ENCODE peak calls at places on chromosomes 3 and 15, in nine cellular contexts. B is NCI-H460; R is aorta; G is activated CD4-positive, alpha-beta memory T cell treated with anti-CD3 and anti-CD28 coated beads for 36 hours; I is fibroblast of gingiva; A is A549; T is EL; K is AG08396; C is fibroblast of mammary gland. Y is an unnamed sample.

GRCh38 chr3:169026543-169027181 is 636.9 kb downstream of the MECOM start:
- DNase-seq in A (no peak), T (peak; percentile 92), G (no peak), B (no peak), C (peak; percentile 97), R (no peak), K (peak; percentile 43), I (peak; percentile 92), Y (peak; percentile 85)

GRCh38 chr15:64653757-64654156 is 121.6 kb downstream of the RBPMS2 start:
- DNase-seq in T (no peak), K (no peak), G (no peak), C (peak; percentile 46), R (no peak), B (no peak), I (peak; percentile 12), A (no peak), Y (no peak)

GRCh38 chr15:95919460-95919859 is 411.0 kb upstream of the NR2F2 start:
- DNase-seq in A (no peak), B (no peak), T (peak; percentile 9), C (peak; percentile 1), K (no peak), G (no peak), I (no peak), R (no peak), Y (no peak)

GRCh38 chr3:157469571-157470294 is 33.1 kb downstream of the PTX3 start:
- DNase-seq in A (no peak), I (peak; percentile 51), K (no peak), T (no peak), C (no peak), R (no peak), B (no peak), G (no peak), Y (no peak)

GRCh38 chr3:47802734-47803477 is at the start of gene DHX30:
- DNase-seq in A (peak; percentile 55), G (peak; percentile 90), I (peak; percentile 85), T (peak; percentile 85), K (peak; percentile 95), R (peak; percentile 96), B (peak; percentile 63), C (peak; percentile 78), Y (no peak)

GRCh38 chr3:189049458-189050231 is 122.1 kb upstream of the TPRG1 start:
- DNase-seq in C (no peak), I (no peak), K (no peak), R (no peak), A (no peak), B (no peak), G (peak; percentile 43), T (no peak), Y (no peak)

GRCh38 chr3:38137615-38138346 is 680 bp upstream of the MYD88 start:
- DNase-seq in K (no peak), A (no peak), C (no peak), B (no peak), G (peak; percentile 52), I (no peak), T (no peak), R (no peak), Y (no peak)

GRCh38 chr3:8464668-8465067 is 37.0 kb upstream of the LMCD1 start:
- DNase-seq in G (no peak), T (no peak), C (no peak), I (no peak), A (no peak), K (no peak), B (no peak), R (no peak), Y (no peak)

GRCh38 chr3:173891272-173892100 is 493.9 kb downstream of the NLGN1 start:
- DNase-seq in T (peak; percentile 14), A (no peak), K (no peak), C (peak; percentile 11), R (no peak), I (peak; percentile 6), B (no peak), G (no peak), Y (no peak)

GRCh38 chr15:69612112-69612511 is 159.5 kb downstream of the RPLP1 start:
- DNase-seq in K (no peak), C (no peak), T (no peak), I (no peak), B (no peak), R (no peak), A (no peak), G (no peak), Y (no peak)

GRCh38 chr3:127260416-127260815 is 27.4 kb downstream of the PRR20G start:
- DNase-seq in B (no peak), C (no peak), K (no peak), A (no peak), G (no peak), T (no peak), R (no peak), I (no peak), Y (no peak)

GRCh38 chr3:184380210-184380626 is 364 bp downstream of the CHRD start:
- DNase-seq in A (peak; percentile 31), T (peak; percentile 39), B (peak; percentile 20), C (peak; percentile 30), K (peak; percentile 87), G (peak; percentile 49), R (peak; percentile 93), I (peak; percentile 33), Y (no peak)

GRCh38 chr3:150721285-150722130 is 17.8 kb upstream of the ERICH6 start:
- DNase-seq in B (peak; percentile 42), A (peak; percentile 75), R (no peak), G (no peak), K (peak; percentile 43), I (peak; percentile 55), T (peak; percentile 57), C (peak; percentile 70), Y (peak; percentile 45)

GRCh38 chr15:75836953-75837321 is 6.3 kb upstream of the UBE2Q2 start:
- DNase-seq in I (peak; percentile 72), C (peak; percentile 88), T (peak; percentile 78), R (no peak), G (peak; percentile 82), K (peak; percentile 68), A (no peak), B (no peak), Y (no peak)

GRCh38 chr15:51947124-51947523 is 24.5 kb downstream of the LEO1 start:
- DNase-seq in K (no peak), R (no peak), A (no peak), C (peak; percentile 26), B (no peak), I (no peak), G (no peak), T (no peak), Y (no peak)

GRCh38 chr3:71210257-71211002 is 373.1 kb downstream of the FOXP1 start:
- DNase-seq in R (no peak), T (peak; percentile 49), G (no peak), B (no peak), C (peak; percentile 87), I (peak; percentile 81), K (peak; percentile 48), A (peak; percentile 25), Y (no peak)

GRCh38 chr3:16908006-16908405 is 23.3 kb downstream of the PLCL2 start:
- DNase-seq in G (no peak), T (no peak), I (no peak), K (no peak), R (no peak), A (no peak), C (no peak), B (no peak), Y (no peak)

GRCh38 chr3:163335429-163335828 is 1742.9 kb downstream of the SI start:
- DNase-seq in T (no peak), C (no peak), K (no peak), A (no peak), B (no peak), R (no peak), G (no peak), I (no peak), Y (no peak)

GRCh38 chr3:158748237-158748828 is 16.1 kb upstream of the RARRES1 start:
- DNase-seq in R (no peak), B (no peak), G (no peak), I (no peak), A (no peak), K (no peak), C (peak; percentile 40), T (no peak), Y (no peak)

GRCh38 chr3:48015451-48016182 is 599 bp downstream of the MAP4 start:
- DNase-seq in A (no peak), G (no peak), R (no peak), T (no peak), I (no peak), B (no peak), K (no peak), C (no peak), Y (no peak)

GRCh38 chr15:65595960-65596359 is 15.0 kb downstream of the INTS14 start:
- DNase-seq in G (no peak), T (no peak), I (no peak), C (peak; percentile 19), K (no peak), B (peak; percentile 11), R (no peak), A (peak; percentile 62), Y (no peak)

GRCh38 chr3:81425198-81425868 is 336.1 kb downstream of the GBE1 start:
- DNase-seq in K (no peak), A (no peak), I (no peak), C (peak; percentile 12), R (no peak), G (no peak), B (no peak), T (peak; percentile 45), Y (peak; percentile 72)

GRCh38 chr3:134369861-134370596 is 4.2 kb downstream of the AMOTL2 start:
- DNase-seq in C (no peak), K (no peak), R (peak; percentile 34), T (peak; percentile 39), G (no peak), I (no peak), A (no peak), B (no peak), Y (no peak)

GRCh38 chr3:3798641-3799113 is 554 bp upstream of the LRRN1 start:
- DNase-seq in R (peak; percentile 76), C (no peak), K (no peak), G (peak; percentile 43), B (no peak), T (no peak), A (no peak), I (no peak), Y (no peak)

GRCh38 chr3:129892486-129892856 is 1.0 kb downstream of the TMCC1 start:
- DNase-seq in R (no peak), T (no peak), C (no peak), K (no peak), G (peak; percentile 22), B (no peak), I (no peak), A (no peak), Y (no peak)

GRCh38 chr3:129022114-129022994 is 21.2 kb downstream of the EFCC1 start:
- DNase-seq in T (no peak), R (peak; percentile 76), C (peak; percentile 61), K (peak; percentile 59), G (no peak), I (peak; percentile 18), B (no peak), A (no peak), Y (no peak)

GRCh38 chr15:72195101-72195511 is 2.5 kb downstream of the GRAMD2A start:
- DNase-seq in R (no peak), T (no peak), K (no peak), I (no peak), C (no peak), B (no peak), A (no peak), G (no peak), Y (no peak)

GRCh38 chr15:69129026-69129385 is 31.4 kb upstream of the GLCE start:
- DNase-seq in C (no peak), A (no peak), B (no peak), T (no peak), G (no peak), K (no peak), I (no peak), R (no peak), Y (no peak)